ENCODE peak calls at places on chromosomes 5 and 9, in six cellular contexts. X is OCI-LY7; A is GM04504; U is activated T-helper 9 cell treated with anti-CD3 and anti-CD28 coated beads, Interleukin-2, amount 50 U/mL, for 16 hours; Y is sciatic nerve; V is tibial artery. K is an unnamed sample.

GRCh38 chr9:89674667-89675402 is 70.0 kb downstream of the GADD45G start:
- DNase-seq in X (no peak), A (no peak), U (no peak), Y (no peak), V (no peak), K (no peak)

GRCh38 chr9:27528278-27528885 is 1.2 kb downstream of the MOB3B start:
- DNase-seq in X (no peak), A (no peak), U (peak; percentile 24), Y (peak; percentile 86), V (peak; percentile 87), K (peak; percentile 69)

GRCh38 chr9:130010151-130010988 is 32.6 kb downstream of the FNBP1 start:
- DNase-seq in X (no peak), A (no peak), U (peak; percentile 41), Y (no peak), V (no peak), K (no peak)

GRCh38 chr5:156892223-156892622 is 42.1 kb downstream of the PPP1R2B start:
- DNase-seq in X (peak; percentile 71), A (no peak), U (no peak), Y (no peak), V (no peak), K (no peak)

GRCh38 chr9:133023117-133023890 is 7.5 kb upstream of the GTF3C5 start:
- DNase-seq in X (peak; percentile 66), A (no peak), U (no peak), Y (no peak), V (peak; percentile 28), K (no peak)

GRCh38 chr5:150710165-150710564 is 9.3 kb upstream of the RBM22 start:
- DNase-seq in X (peak; percentile 28), A (no peak), U (no peak), Y (no peak), V (no peak), K (no peak)

GRCh38 chr5:154320690-154321089 is 125.1 kb upstream of the SAP30L start:
- DNase-seq in X (no peak), A (no peak), U (no peak), Y (no peak), V (no peak), K (no peak)

GRCh38 chr5:167244583-167244982 is 1046.9 kb upstream of the WWC1 start:
- DNase-seq in X (no peak), A (no peak), U (no peak), Y (no peak), V (no peak), K (no peak)

GRCh38 chr5:61675015-61675692 is 343.1 kb downstream of the ZSWIM6 start:
- DNase-seq in X (no peak), A (no peak), U (no peak), Y (no peak), V (no peak), K (no peak)

GRCh38 chr5:159100928-159101646 is 1.4 kb upstream of the EBF1 start:
- DNase-seq in X (peak; percentile 62), A (no peak), U (no peak), Y (no peak), V (peak; percentile 38), K (no peak)

GRCh38 chr9:124675261-124676158 is 95.6 kb downstream of the NR6A1 start:
- DNase-seq in X (no peak), A (no peak), U (no peak), Y (no peak), V (no peak), K (no peak)

GRCh38 chr9:122386316-122386872 is 15.6 kb downstream of the PTGS1 start:
- DNase-seq in X (no peak), A (no peak), U (no peak), Y (no peak), V (no peak), K (no peak)

GRCh38 chr5:34487202-34487879 is 168.8 kb upstream of the RAI14 start:
- DNase-seq in X (no peak), A (peak; percentile 42), U (no peak), Y (no peak), V (peak; percentile 56), K (no peak)

GRCh38 chr5:40791715-40792139 is 6.4 kb downstream of the PRKAA1 start:
- DNase-seq in X (no peak), A (no peak), U (no peak), Y (no peak), V (no peak), K (no peak)

GRCh38 chr9:101311759-101312420 is 72.9 kb downstream of the BAAT start:
- DNase-seq in X (peak; percentile 85), A (peak; percentile 44), U (no peak), Y (no peak), V (no peak), K (no peak)

GRCh38 chr9:68804911-68805889 is 100.2 kb downstream of the PIP5K1B start:
- DNase-seq in X (no peak), A (no peak), U (no peak), Y (no peak), V (no peak), K (no peak)

GRCh38 chr9:110148384-110148783 is 59.6 kb downstream of the C9orf152 start:
- DNase-seq in X (peak; percentile 89), A (no peak), U (peak; percentile 29), Y (no peak), V (no peak), K (no peak)

GRCh38 chr9:132632426-132632825 is 37.4 kb downstream of the DDX31 start:
- DNase-seq in X (no peak), A (no peak), U (no peak), Y (no peak), V (no peak), K (no peak)

GRCh38 chr9:78273761-78274160 is 23.2 kb upstream of the PSAT1 start:
- DNase-seq in X (no peak), A (no peak), U (no peak), Y (no peak), V (no peak), K (no peak)

GRCh38 chr5:143055596-143056330 is 285.6 kb downstream of the ARHGAP26 start:
- DNase-seq in X (no peak), A (no peak), U (no peak), Y (no peak), V (no peak), K (no peak)

GRCh38 chr9:124133752-124134151 is 122.2 kb downstream of the LHX2 start:
- DNase-seq in X (peak; percentile 58), A (no peak), U (no peak), Y (peak; percentile 74), V (peak; percentile 47), K (no peak)

GRCh38 chr9:426976-427375 is 212.3 kb downstream of the DOCK8 start:
- DNase-seq in X (no peak), A (no peak), U (no peak), Y (no peak), V (no peak), K (no peak)

GRCh38 chr5:43514471-43514815 is 505 bp downstream of the C5orf34 start:
- DNase-seq in X (no peak), A (peak; percentile 42), U (peak; percentile 15), Y (no peak), V (no peak), K (no peak)

GRCh38 chr9:86329649-86330048 is 24.6 kb downstream of the TUT7 start:
- DNase-seq in X (no peak), A (no peak), U (no peak), Y (no peak), V (no peak), K (no peak)

GRCh38 chr5:28214292-28214691 is 1175.9 kb upstream of the CDH9 start:
- DNase-seq in X (no peak), A (no peak), U (no peak), Y (no peak), V (no peak), K (no peak)

GRCh38 chr9:72292184-72292787 is 72.7 kb downstream of the ZFAND5 start:
- DNase-seq in X (peak; percentile 34), A (peak; percentile 5), U (no peak), Y (no peak), V (no peak), K (no peak)

GRCh38 chr5:43947870-43948269 is 344.9 kb downstream of the NNT start:
- DNase-seq in X (no peak), A (peak; percentile 29), U (no peak), Y (no peak), V (no peak), K (no peak)

GRCh38 chr5:35487255-35488035 is 130.2 kb upstream of the SPEF2 start:
- DNase-seq in X (no peak), A (no peak), U (no peak), Y (no peak), V (no peak), K (no peak)

GRCh38 chr9:120579139-120579749 is 723 bp downstream of the CDK5RAP2 start:
- DNase-seq in X (peak; percentile 14), A (no peak), U (no peak), Y (no peak), V (no peak), K (peak; percentile 17)

GRCh38 chr9:69758001-69758730 is 1.6 kb downstream of the PTAR1 start:
- DNase-seq in X (peak; percentile 37), A (no peak), U (no peak), Y (no peak), V (no peak), K (no peak)

GRCh38 chr5:141492168-141492885 is 3.4 kb downstream of the PCDHGC5 start:
- DNase-seq in X (no peak), A (no peak), U (no peak), Y (no peak), V (no peak), K (no peak)

GRCh38 chr5:150640311-150641005 is at the start of gene SYNPO:
- DNase-seq in X (no peak), A (peak; percentile 90), U (no peak), Y (peak; percentile 83), V (peak; percentile 89), K (no peak)

GRCh38 chr5:45062044-45062443 is 253.3 kb downstream of the MRPS30 start:
- DNase-seq in X (no peak), A (no peak), U (no peak), Y (no peak), V (no peak), K (no peak)

GRCh38 chr5:78560000-78560399 is 88.6 kb downstream of the LHFPL2 start:
- DNase-seq in X (no peak), A (no peak), U (no peak), Y (no peak), V (no peak), K (no peak)

GRCh38 chr9:108551030-108551964 is 304.5 kb downstream of the ACTL7B start:
- DNase-seq in X (no peak), A (peak; percentile 85), U (no peak), Y (no peak), V (no peak), K (no peak)

GRCh38 chr9:5336683-5337082 is 3.0 kb downstream of the RLN1 start:
- DNase-seq in X (peak; percentile 18), A (no peak), U (no peak), Y (no peak), V (no peak), K (no peak)

GRCh38 chr5:144913661-144914060 is 743.0 kb downstream of the KCTD16 start:
- DNase-seq in X (no peak), A (no peak), U (no peak), Y (no peak), V (no peak), K (no peak)

GRCh38 chr9:133685653-133686504 is 49.7 kb downstream of the DBH start:
- DNase-seq in X (no peak), A (no peak), U (no peak), Y (no peak), V (no peak), K (no peak)